ENCODE peak calls at places on chromosome 22, in five cellular contexts. R is posterior cingulate gyrus, C is T-helper 1 cell, S is brain microvascular endothelial cell, Q is DND-41. I is an unnamed sample.

GRCh38 chr22:21861856-21862255 is 5.6 kb downstream of the MAPK1 start:
- DNase-seq in R (no peak), C (no peak), S (no peak), Q (no peak), I (no peak)

GRCh38 chr22:39593061-39593930 is 22.7 kb downstream of the CACNA1I start:
- DNase-seq in R (no peak), C (no peak), S (no peak), Q (no peak), I (no peak)

GRCh38 chr22:45212306-45212709 is 28.4 kb downstream of the KIAA0930 start:
- DNase-seq in R (peak), C (no peak), S (peak), Q (no peak), I (no peak)

GRCh38 chr22:38754247-38755154 is 1.3 kb downstream of the SUN2 start:
- DNase-seq in R (no peak), C (peak), S (no peak), Q (peak), I (peak)

GRCh38 chr22:39091136-39092081 is 5.6 kb upstream of the APOBEC3H start:
- DNase-seq in R (no peak), C (no peak), S (no peak), Q (no peak), I (no peak)

GRCh38 chr22:47293368-47294221 is 531.1 kb downstream of the TBC1D22A start:
- DNase-seq in R (no peak), C (no peak), S (no peak), Q (no peak), I (no peak)

GRCh38 chr22:50698546-50698945 is 25.9 kb downstream of the SHANK3 start:
- DNase-seq in R (peak), C (no peak), S (no peak), Q (no peak), I (no peak)

GRCh38 chr22:42664976-42665831 is 16.0 kb upstream of the CYB5R3 start:
- DNase-seq in R (no peak), C (no peak), S (no peak), Q (no peak), I (no peak)

GRCh38 chr22:24128024-24128423 is 53.3 kb upstream of the SUSD2 start:
- DNase-seq in R (no peak), C (no peak), S (no peak), Q (no peak), I (no peak)

GRCh38 chr22:28604961-28605360 is 74.7 kb downstream of the TTC28 start:
- DNase-seq in R (no peak), C (no peak), S (no peak), Q (no peak), I (no peak)

GRCh38 chr22:43185860-43186261 is 1.1 kb downstream of the TTLL12 start:
- DNase-seq in R (no peak), C (no peak), S (peak), Q (peak), I (peak)

GRCh38 chr22:28547132-28547842 is 132.4 kb downstream of the TTC28 start:
- DNase-seq in R (no peak), C (no peak), S (no peak), Q (no peak), I (no peak)

GRCh38 chr22:17767236-17768065 is 6.8 kb downstream of the BID start:
- DNase-seq in R (no peak), C (peak), S (no peak), Q (no peak), I (no peak)

GRCh38 chr22:20408891-20409290 is 14.9 kb downstream of the ZNF74 start:
- DNase-seq in R (no peak), C (no peak), S (no peak), Q (no peak), I (no peak)

GRCh38 chr22:31344369-31345330 is 1.5 kb downstream of the PATZ1 start:
- DNase-seq in R (no peak), C (peak), S (peak), Q (peak), I (no peak)

I was measured in Calu3.